ENCODE peak calls at places on chromosomes 11 and 22, in eight cellular contexts. J is HS-27A, P is GM13977, V is RWPE2, C is fibroblast of lung, Q is choroid plexus epithelial cell, T is psoas muscle, H is colonic mucosa. D is an unnamed sample.
A peak's percentile ranks its signal among the peaks of the same experiment; 100 is the strongest.

GRCh38 chr11:1531961-1532586 is 40.0 kb downstream of the DUSP8 start:
- DNase-seq in J (no peak), P (no peak), V (no peak), C (peak; percentile 77), Q (no peak), T (peak; percentile 78), H (no peak), D (no peak)

GRCh38 chr11:13140873-13141655 is 131.9 kb downstream of the RASSF10 start:
- DNase-seq in J (no peak), P (no peak), V (no peak), C (peak; percentile 78), Q (no peak), T (no peak), H (peak; percentile 34), D (no peak)

GRCh38 chr22:31846161-31847115 is 92.6 kb downstream of the DEPDC5 start:
- DNase-seq in J (no peak), P (peak; percentile 35), V (no peak), C (peak; percentile 90), Q (peak; percentile 83), T (no peak), H (no peak), D (peak; percentile 44)

GRCh38 chr11:30984442-30984816 is 385.1 kb downstream of the DCDC1 start:
- DNase-seq in J (no peak), P (no peak), V (no peak), C (peak; percentile 70), Q (peak; percentile 50), T (no peak), H (no peak), D (peak; percentile 67)

GRCh38 chr11:1409108-1409851 is 19.5 kb downstream of the BRSK2 start:
- DNase-seq in J (no peak), P (no peak), V (no peak), C (no peak), Q (no peak), T (no peak), H (no peak), D (no peak)

GRCh38 chr22:44543781-44544181 is 45.7 kb upstream of the RTL6 start:
- DNase-seq in J (no peak), P (no peak), V (peak; percentile 16), C (no peak), Q (no peak), T (no peak), H (no peak), D (no peak)

GRCh38 chr11:126310229-126310991 is 6.5 kb downstream of the DCPS start:
- DNase-seq in J (no peak), P (no peak), V (no peak), C (peak; percentile 58), Q (peak; percentile 82), T (peak; percentile 77), H (peak; percentile 81), D (peak; percentile 85)

GRCh38 chr11:11569936-11570491 is 51.8 kb downstream of the GALNT18 start:
- DNase-seq in J (no peak), P (no peak), V (peak; percentile 56), C (no peak), Q (no peak), T (peak; percentile 58), H (peak; percentile 45), D (peak; percentile 1)

GRCh38 chr11:43986327-43986726 is 43.9 kb downstream of the C11orf96 start:
- DNase-seq in J (no peak), P (no peak), V (no peak), C (no peak), Q (no peak), T (no peak), H (no peak), D (no peak)

GRCh38 chr11:65427691-65428577 is 5.3 kb downstream of the NEAT1 start:
- DNase-seq in J (no peak), P (no peak), V (peak; percentile 45), C (peak; percentile 61), Q (peak; percentile 87), T (peak; percentile 33), H (peak; percentile 62), D (peak; percentile 85)

GRCh38 chr11:6498121-6498520 is 1.0 kb downstream of the DNHD1 start:
- DNase-seq in J (no peak), P (no peak), V (no peak), C (peak; percentile 68), Q (peak; percentile 52), T (no peak), H (peak; percentile 20), D (peak; percentile 39)

GRCh38 chr11:123054301-123055065 is 7.5 kb downstream of the HSPA8 start:
- DNase-seq in J (no peak), P (peak; percentile 63), V (no peak), C (peak; percentile 66), Q (peak; percentile 85), T (no peak), H (no peak), D (peak; percentile 83)

GRCh38 chr22:42902875-42903510 is 45.9 kb upstream of the ARFGAP3 start:
- DNase-seq in J (no peak), P (no peak), V (no peak), C (no peak), Q (peak; percentile 76), T (no peak), H (no peak), D (peak; percentile 37)

GRCh38 chr11:59778122-59778521 is 22.9 kb downstream of the STX3 start:
- DNase-seq in J (no peak), P (no peak), V (no peak), C (no peak), Q (no peak), T (no peak), H (peak; percentile 82), D (no peak)

GRCh38 chr11:130145975-130146776 is 13.4 kb upstream of the ST14 start:
- DNase-seq in J (no peak), P (no peak), V (peak; percentile 94), C (peak; percentile 23), Q (peak; percentile 46), T (peak; percentile 34), H (peak; percentile 90), D (no peak)

GRCh38 chr11:73384531-73384870 is 8.3 kb downstream of the RELT start:
- DNase-seq in J (no peak), P (no peak), V (no peak), C (no peak), Q (no peak), T (no peak), H (no peak), D (no peak)

GRCh38 chr11:14764899-14765527 is 121.4 kb downstream of the PDE3B start:
- DNase-seq in J (no peak), P (peak; percentile 49), V (no peak), C (peak; percentile 78), Q (peak; percentile 61), T (no peak), H (no peak), D (peak; percentile 92)

GRCh38 chr11:68340784-68341556 is 28.6 kb downstream of the LRP5 start:
- DNase-seq in J (no peak), P (no peak), V (no peak), C (no peak), Q (no peak), T (no peak), H (no peak), D (no peak)

GRCh38 chr11:72824811-72825505 is 10.7 kb downstream of the ATG16L2 start:
- DNase-seq in J (no peak), P (no peak), V (no peak), C (no peak), Q (no peak), T (no peak), H (no peak), D (no peak)

GRCh38 chr11:17540807-17541206 is 3.4 kb downstream of the USH1C start:
- DNase-seq in J (no peak), P (no peak), V (no peak), C (no peak), Q (no peak), T (no peak), H (no peak), D (no peak)

GRCh38 chr11:72813740-72814138 is 472 bp upstream of the ATG16L2 start:
- DNase-seq in J (no peak), P (peak; percentile 88), V (no peak), C (no peak), Q (peak; percentile 75), T (peak; percentile 89), H (peak; percentile 86), D (peak; percentile 75)

GRCh38 chr11:100630898-100631297 is 56.2 kb upstream of the ARHGAP42 start:
- DNase-seq in J (no peak), P (no peak), V (no peak), C (peak; percentile 27), Q (peak; percentile 67), T (no peak), H (no peak), D (peak; percentile 10)

GRCh38 chr11:43419460-43419859 is 60.7 kb downstream of the TTC17 start:
- DNase-seq in J (peak; percentile 5), P (peak; percentile 18), V (no peak), C (peak; percentile 14), Q (peak; percentile 75), T (no peak), H (peak; percentile 63), D (peak; percentile 62)

GRCh38 chr11:132073787-132074186 is 703.4 kb downstream of the NTM start:
- DNase-seq in J (no peak), P (no peak), V (no peak), C (no peak), Q (no peak), T (no peak), H (no peak), D (no peak)

GRCh38 chr11:4084406-4084805 is 10.2 kb upstream of the RRM1 start:
- DNase-seq in J (no peak), P (no peak), V (no peak), C (no peak), Q (no peak), T (no peak), H (no peak), D (no peak)

GRCh38 chr11:126585388-126586302 is 230.2 kb downstream of the ST3GAL4 start:
- DNase-seq in J (peak; percentile 68), P (no peak), V (peak; percentile 73), C (peak; percentile 94), Q (peak; percentile 92), T (peak; percentile 58), H (peak; percentile 56), D (peak; percentile 97)

D was measured in fibroblast of pulmonary artery.